ENCODE peak calls at places on chromosomes 7 and 10, in six cellular contexts. One of them, this sample, is unnamed.

GRCh38 chr10:133359554-133359971 is 1.7 kb upstream of the FUOM start:
- DNase-seq in fibroblast of pulmonary artery: no peak
- DNase-seq in brain microvascular endothelial cell: no peak
- DNase-seq in dorsolateral prefrontal cortex: no peak
- DNase-seq in heart left ventricle: no peak
- DNase-seq in fibroblast of mammary gland: no peak
- DNase-seq in this sample: no peak

GRCh38 chr7:131629203-131629871 is 72.9 kb upstream of the PODXL start:
- DNase-seq in fibroblast of pulmonary artery: peak
- DNase-seq in brain microvascular endothelial cell: peak
- DNase-seq in dorsolateral prefrontal cortex: no peak
- DNase-seq in heart left ventricle: peak
- DNase-seq in fibroblast of mammary gland: peak
- DNase-seq in this sample: peak

GRCh38 chr10:121864168-121864567 is 63.7 kb downstream of the ATE1 start:
- DNase-seq in fibroblast of pulmonary artery: no peak
- DNase-seq in brain microvascular endothelial cell: no peak
- DNase-seq in dorsolateral prefrontal cortex: no peak
- DNase-seq in heart left ventricle: no peak
- DNase-seq in fibroblast of mammary gland: no peak
- DNase-seq in this sample: no peak

GRCh38 chr10:100562806-100563293 is 27.1 kb downstream of the HIF1AN start:
- DNase-seq in fibroblast of pulmonary artery: peak
- DNase-seq in brain microvascular endothelial cell: peak
- DNase-seq in dorsolateral prefrontal cortex: peak
- DNase-seq in heart left ventricle: no peak
- DNase-seq in fibroblast of mammary gland: peak
- DNase-seq in this sample: peak

GRCh38 chr7:66930341-66930740 is 9.3 kb downstream of the TMEM248 start:
- DNase-seq in fibroblast of pulmonary artery: peak
- DNase-seq in brain microvascular endothelial cell: peak
- DNase-seq in dorsolateral prefrontal cortex: no peak
- DNase-seq in heart left ventricle: no peak
- DNase-seq in fibroblast of mammary gland: peak
- DNase-seq in this sample: peak

GRCh38 chr7:539731-540411 is 20.2 kb upstream of the PDGFA start:
- DNase-seq in fibroblast of pulmonary artery: peak
- DNase-seq in brain microvascular endothelial cell: no peak
- DNase-seq in dorsolateral prefrontal cortex: no peak
- DNase-seq in heart left ventricle: no peak
- DNase-seq in fibroblast of mammary gland: peak
- DNase-seq in this sample: peak

GRCh38 chr10:71952745-71953144 is 11.4 kb upstream of the CHST3 start:
- DNase-seq in fibroblast of pulmonary artery: no peak
- DNase-seq in brain microvascular endothelial cell: no peak
- DNase-seq in dorsolateral prefrontal cortex: no peak
- DNase-seq in heart left ventricle: no peak
- DNase-seq in fibroblast of mammary gland: no peak
- DNase-seq in this sample: no peak

GRCh38 chr7:105985250-105985649 is 22.2 kb downstream of the CDHR3 start:
- DNase-seq in fibroblast of pulmonary artery: no peak
- DNase-seq in brain microvascular endothelial cell: no peak
- DNase-seq in dorsolateral prefrontal cortex: no peak
- DNase-seq in heart left ventricle: no peak
- DNase-seq in fibroblast of mammary gland: no peak
- DNase-seq in this sample: no peak

GRCh38 chr10:44774676-44775401 is 136.3 kb upstream of the TMEM72 start:
- DNase-seq in fibroblast of pulmonary artery: peak
- DNase-seq in brain microvascular endothelial cell: no peak
- DNase-seq in dorsolateral prefrontal cortex: no peak
- DNase-seq in heart left ventricle: no peak
- DNase-seq in fibroblast of mammary gland: no peak
- DNase-seq in this sample: peak

DNA sequence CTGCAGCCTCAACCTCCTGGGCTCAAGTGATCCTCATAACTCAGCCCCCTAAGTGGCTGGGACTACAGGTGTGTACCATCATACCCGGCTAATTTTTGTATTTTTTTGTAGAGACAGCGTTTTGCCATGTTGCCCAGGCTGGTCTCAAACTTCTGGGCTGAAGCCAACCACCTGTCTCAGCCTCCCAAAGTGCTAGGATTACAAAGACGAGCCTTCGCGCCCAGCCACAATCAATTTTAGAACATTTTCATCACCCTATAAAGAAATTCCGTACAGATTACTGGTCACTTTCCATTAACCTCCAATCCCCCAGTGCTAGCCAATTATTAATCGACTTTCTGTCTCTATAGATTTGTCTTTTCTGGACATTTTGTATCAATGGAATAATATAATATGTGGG is 32.3 kb upstream of the PALS2 start:
- DNase-seq in fibroblast of pulmonary artery: no peak
- DNase-seq in brain microvascular endothelial cell: no peak
- DNase-seq in dorsolateral prefrontal cortex: no peak
- DNase-seq in heart left ventricle: no peak
- DNase-seq in fibroblast of mammary gland: no peak
- DNase-seq in this sample: no peak
- TF ChIP-seq CTCF in fibroblast of pulmonary artery: no peak
- TF ChIP-seq CTCF in brain microvascular endothelial cell: no peak
- TF ChIP-seq CTCF in dorsolateral prefrontal cortex: no peak
- TF ChIP-seq CTCF in heart left ventricle: no peak
- TF ChIP-seq CTCF in fibroblast of mammary gland: no peak
- TF ChIP-seq CTCF in this sample: no peak

GRCh38 chr7:41730668-41731067 is 27.8 kb upstream of the INHBA start:
- DNase-seq in fibroblast of pulmonary artery: no peak
- DNase-seq in brain microvascular endothelial cell: no peak
- DNase-seq in dorsolateral prefrontal cortex: no peak
- DNase-seq in heart left ventricle: no peak
- DNase-seq in fibroblast of mammary gland: no peak
- DNase-seq in this sample: no peak
- H3K4me3 ChIP-seq in fibroblast of pulmonary artery: no peak
- H3K4me3 ChIP-seq in brain microvascular endothelial cell: no peak
- H3K4me3 ChIP-seq in dorsolateral prefrontal cortex: no peak
- H3K4me3 ChIP-seq in heart left ventricle: no peak
- H3K4me3 ChIP-seq in fibroblast of mammary gland: no peak
- H3K4me3 ChIP-seq in this sample: no peak

DNA sequence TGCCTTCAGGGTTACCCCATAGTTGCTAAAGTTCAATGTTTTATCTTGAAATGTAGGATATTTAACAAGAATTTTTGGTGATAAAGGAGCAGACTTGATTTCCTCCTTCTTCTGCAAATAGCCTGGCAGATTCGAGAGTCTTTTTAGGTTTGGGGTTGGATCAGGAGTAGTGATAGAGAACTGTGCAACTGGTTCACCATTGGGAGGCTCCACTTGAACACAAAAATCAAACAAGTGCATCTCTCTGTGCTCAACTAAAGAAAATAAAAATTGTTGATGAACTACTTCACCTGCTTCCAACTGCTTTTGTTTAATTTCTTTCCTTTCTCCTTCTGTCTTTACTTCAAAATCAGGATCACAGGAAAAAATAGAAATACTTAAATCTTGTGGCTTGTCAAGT is 58.5 kb downstream of the MACC1 start:
- DNase-seq in fibroblast of pulmonary artery: peak
- DNase-seq in brain microvascular endothelial cell: no peak
- DNase-seq in dorsolateral prefrontal cortex: no peak
- DNase-seq in heart left ventricle: no peak
- DNase-seq in fibroblast of mammary gland: peak
- DNase-seq in this sample: peak
- TF ChIP-seq CTCF in fibroblast of pulmonary artery: peak
- TF ChIP-seq CTCF in brain microvascular endothelial cell: peak
- TF ChIP-seq CTCF in dorsolateral prefrontal cortex: peak
- TF ChIP-seq CTCF in heart left ventricle: peak
- TF ChIP-seq CTCF in fibroblast of mammary gland: peak
- TF ChIP-seq CTCF in this sample: peak

DNA sequence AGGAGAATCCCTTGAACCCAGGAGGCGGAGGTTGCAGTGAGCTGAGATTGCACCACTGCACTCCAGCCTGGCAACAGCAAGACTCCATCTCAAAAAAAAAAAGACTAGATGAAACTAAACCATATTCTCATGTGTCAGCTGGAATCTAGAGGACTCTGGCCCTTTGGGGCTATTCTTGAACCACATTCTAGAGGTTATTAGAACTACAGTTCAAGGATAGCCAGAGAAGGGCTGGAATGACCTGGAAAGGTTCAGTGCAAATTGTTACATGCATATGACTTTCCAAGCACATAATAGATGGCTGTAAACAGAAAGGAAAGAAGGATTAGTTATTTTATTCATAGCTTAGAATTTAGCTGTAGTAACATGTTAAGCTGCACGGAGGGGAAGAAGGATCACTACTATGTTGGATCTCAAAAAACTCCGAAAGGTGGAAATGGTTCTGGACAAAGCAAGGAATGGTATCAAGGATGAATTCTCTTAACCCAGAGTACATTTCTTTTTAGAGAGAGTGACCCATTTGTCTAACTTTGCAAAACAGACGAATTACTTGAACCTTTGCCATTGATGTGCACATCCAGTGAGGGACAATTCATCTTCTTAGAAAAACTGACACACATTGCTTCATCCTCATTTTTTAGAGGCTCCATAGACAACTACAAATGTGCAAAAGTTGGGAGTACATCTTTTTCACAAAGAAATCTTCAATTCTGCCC is 124.0 kb upstream of the SAMD8 start:
- DNase-seq in fibroblast of pulmonary artery: peak
- DNase-seq in brain microvascular endothelial cell: no peak
- DNase-seq in dorsolateral prefrontal cortex: no peak
- DNase-seq in heart left ventricle: no peak
- DNase-seq in fibroblast of mammary gland: peak
- DNase-seq in this sample: peak
- H3K4me3 ChIP-seq in fibroblast of pulmonary artery: no peak
- H3K4me3 ChIP-seq in brain microvascular endothelial cell: no peak
- H3K4me3 ChIP-seq in dorsolateral prefrontal cortex: no peak
- H3K4me3 ChIP-seq in heart left ventricle: no peak
- H3K4me3 ChIP-seq in fibroblast of mammary gland: no peak
- H3K4me3 ChIP-seq in this sample: no peak

GRCh38 chr7:35676211-35676610 is 18.7 kb downstream of the HERPUD2 start:
- DNase-seq in fibroblast of pulmonary artery: no peak
- DNase-seq in brain microvascular endothelial cell: no peak
- DNase-seq in dorsolateral prefrontal cortex: no peak
- DNase-seq in heart left ventricle: no peak
- DNase-seq in fibroblast of mammary gland: no peak
- DNase-seq in this sample: no peak
- TF ChIP-seq CTCF in fibroblast of pulmonary artery: no peak
- TF ChIP-seq CTCF in brain microvascular endothelial cell: peak
- TF ChIP-seq CTCF in dorsolateral prefrontal cortex: no peak
- TF ChIP-seq CTCF in heart left ventricle: no peak
- TF ChIP-seq CTCF in fibroblast of mammary gland: no peak
- TF ChIP-seq CTCF in this sample: no peak

GRCh38 chr7:124765401-124766352 is at the start of gene GPR37:
- DNase-seq in fibroblast of pulmonary artery: peak
- DNase-seq in brain microvascular endothelial cell: peak
- DNase-seq in dorsolateral prefrontal cortex: peak
- DNase-seq in heart left ventricle: peak
- DNase-seq in fibroblast of mammary gland: peak
- DNase-seq in this sample: peak

GRCh38 chr7:124764071-124764846 is 1.3 kb downstream of the GPR37 start:
- DNase-seq in fibroblast of pulmonary artery: no peak
- DNase-seq in brain microvascular endothelial cell: no peak
- DNase-seq in dorsolateral prefrontal cortex: peak
- DNase-seq in heart left ventricle: no peak
- DNase-seq in fibroblast of mammary gland: no peak
- DNase-seq in this sample: no peak

GRCh38 chr7:124764847-124765400 is 668 bp downstream of the GPR37 start:
- DNase-seq in fibroblast of pulmonary artery: no peak
- DNase-seq in brain microvascular endothelial cell: no peak
- DNase-seq in dorsolateral prefrontal cortex: peak
- DNase-seq in heart left ventricle: no peak
- DNase-seq in fibroblast of mammary gland: no peak
- DNase-seq in this sample: no peak

GRCh38 chr7:124769136-124769535 is 3.5 kb upstream of the GPR37 start:
- DNase-seq in fibroblast of pulmonary artery: no peak
- DNase-seq in brain microvascular endothelial cell: no peak
- DNase-seq in dorsolateral prefrontal cortex: no peak
- DNase-seq in heart left ventricle: no peak
- DNase-seq in fibroblast of mammary gland: no peak
- DNase-seq in this sample: no peak

DNA sequence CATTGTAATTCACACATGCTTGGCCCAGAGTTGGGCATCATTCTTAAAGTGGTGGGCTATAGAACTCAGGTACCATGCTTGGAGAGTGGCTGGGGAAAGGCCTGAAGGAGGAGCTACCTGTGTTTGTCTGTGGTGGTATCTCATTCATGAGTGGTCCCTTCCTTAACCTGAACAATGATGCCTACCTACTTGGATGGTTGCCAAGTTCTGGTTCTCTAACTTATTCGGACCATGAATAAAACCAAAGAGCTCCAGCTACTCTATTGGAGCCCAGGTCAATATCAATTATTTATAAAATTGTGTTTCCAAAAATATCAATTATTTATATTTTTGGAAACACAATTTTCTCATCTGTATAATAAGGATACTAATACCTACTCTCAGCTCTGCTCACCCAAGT is 2.9 kb upstream of the GPR37 start:
- DNase-seq in fibroblast of pulmonary artery: no peak
- DNase-seq in brain microvascular endothelial cell: no peak
- DNase-seq in dorsolateral prefrontal cortex: no peak
- DNase-seq in heart left ventricle: no peak
- DNase-seq in fibroblast of mammary gland: no peak
- DNase-seq in this sample: no peak
- H3K4me3 ChIP-seq in fibroblast of pulmonary artery: no peak
- H3K4me3 ChIP-seq in brain microvascular endothelial cell: no peak
- H3K4me3 ChIP-seq in dorsolateral prefrontal cortex: no peak
- H3K4me3 ChIP-seq in heart left ventricle: no peak
- H3K4me3 ChIP-seq in fibroblast of mammary gland: no peak
- H3K4me3 ChIP-seq in this sample: no peak

DNA sequence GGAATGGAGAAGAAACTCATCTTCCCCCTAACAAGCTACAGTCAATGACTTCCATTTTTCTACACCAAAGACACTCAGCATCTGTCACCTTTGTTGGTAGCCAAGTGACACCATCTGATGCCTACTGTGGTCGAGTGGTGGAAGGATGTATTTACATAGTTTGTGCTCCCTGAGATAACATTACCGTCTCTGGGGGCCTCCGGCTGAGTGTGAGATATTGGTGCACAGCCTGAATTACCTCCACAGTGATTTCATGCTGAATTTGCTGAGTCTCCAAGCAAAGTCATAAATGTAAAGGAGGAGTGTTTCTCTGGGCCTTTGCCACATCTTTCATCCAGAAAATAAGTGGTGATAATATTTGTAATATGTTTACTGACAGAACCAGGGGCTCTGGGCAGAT is 114.0 kb downstream of the GRID1 start:
- DNase-seq in fibroblast of pulmonary artery: no peak
- DNase-seq in brain microvascular endothelial cell: no peak
- DNase-seq in dorsolateral prefrontal cortex: no peak
- DNase-seq in heart left ventricle: no peak
- DNase-seq in fibroblast of mammary gland: no peak
- DNase-seq in this sample: no peak
- TF ChIP-seq CTCF in fibroblast of pulmonary artery: no peak
- TF ChIP-seq CTCF in brain microvascular endothelial cell: no peak
- TF ChIP-seq CTCF in dorsolateral prefrontal cortex: no peak
- TF ChIP-seq CTCF in heart left ventricle: no peak
- TF ChIP-seq CTCF in fibroblast of mammary gland: no peak
- TF ChIP-seq CTCF in this sample: no peak

This sample was measured in AG10803.